ENCODE peak calls at places on chromosome 20, in ten cellular contexts. I is A673, T is transverse colon, W is RWPE1, C is uterus, X is upper lobe of right lung, Y is AG04450, A is neural progenitor cell, U is tibial artery, Z is glutamatergic neuron. V is an unnamed sample.

GRCh38 chr20:19814241-19814640 is 56.2 kb downstream of the RIN2 start:
- DNase-seq in Z (no peak), U (no peak), A (no peak), I (no peak), T (no peak), X (no peak), W (no peak), C (no peak), Y (no peak), V (no peak)

GRCh38 chr20:7571521-7572065 is 368.7 kb downstream of the HAO1 start:
- DNase-seq in Y (no peak), X (no peak), T (no peak), W (no peak), I (no peak), C (no peak), Z (no peak), U (no peak), A (no peak), V (no peak)

GRCh38 chr20:33814238-33814712 is 3.1 kb downstream of the CHMP4B start:
- DNase-seq in X (no peak), W (no peak), I (no peak), A (no peak), Z (no peak), C (no peak), Y (no peak), U (no peak), T (peak), V (no peak)

GRCh38 chr20:6588296-6588695 is 179.2 kb upstream of the BMP2 start:
- DNase-seq in Y (no peak), T (peak), I (no peak), C (no peak), U (no peak), X (no peak), A (no peak), W (no peak), Z (no peak), V (no peak)

GRCh38 chr20:43508604-43509040 is 1.1 kb downstream of the L3MBTL1 start:
- DNase-seq in Z (no peak), W (no peak), C (no peak), U (no peak), A (peak), X (no peak), I (no peak), T (no peak), Y (no peak), V (peak)

GRCh38 chr20:33524261-33524660 is 34.4 kb downstream of the CBFA2T2 start:
- DNase-seq in W (no peak), X (no peak), T (no peak), Z (no peak), C (no peak), A (no peak), Y (no peak), I (no peak), U (no peak), V (no peak)

GRCh38 chr20:63706852-63707557 is 771 bp downstream of the ARFRP1 start:
- DNase-seq in I (peak), T (peak), W (peak), C (peak), X (peak), Z (peak), A (peak), U (peak), Y (no peak), V (peak)

GRCh38 chr20:17542993-17543412 is 11.8 kb upstream of the BFSP1 start:
- DNase-seq in T (no peak), A (no peak), Y (no peak), I (no peak), C (no peak), Z (no peak), W (no peak), X (no peak), U (no peak), V (no peak)

GRCh38 chr20:31630187-31630790 is 7.4 kb upstream of the COX4I2 start:
- DNase-seq in I (no peak), Z (no peak), A (no peak), W (no peak), Y (no peak), X (no peak), T (no peak), U (no peak), C (no peak), V (no peak)

GRCh38 chr20:53815509-53815908 is 221.9 kb upstream of the ZNF217 start:
- DNase-seq in C (no peak), Y (no peak), A (no peak), I (no peak), W (no peak), T (no peak), Z (no peak), X (no peak), U (no peak), V (no peak)

GRCh38 chr20:10985536-10985935 is 311.7 kb upstream of the JAG1 start:
- DNase-seq in C (no peak), I (no peak), A (no peak), X (no peak), Z (no peak), W (peak), U (no peak), Y (no peak), T (no peak), V (no peak)

GRCh38 chr20:2385026-2385425 is 4.3 kb downstream of the TGM6 start:
- DNase-seq in I (no peak), W (no peak), U (no peak), X (no peak), Z (no peak), A (no peak), Y (no peak), T (no peak), C (no peak), V (no peak)

GRCh38 chr20:32445539-32446273 is 87.6 kb downstream of the ASXL1 start:
- DNase-seq in Y (no peak), T (peak), U (peak), I (no peak), C (no peak), Z (peak), W (no peak), X (no peak), A (no peak), V (no peak)

GRCh38 chr20:62220666-62221568 is 839 bp upstream of the HRH3 start:
- DNase-seq in Y (no peak), T (no peak), A (peak), I (no peak), X (no peak), U (no peak), W (no peak), C (no peak), Z (peak), V (no peak)

GRCh38 chr20:42565106-42565990 is 624.4 kb downstream of the PTPRT start:
- DNase-seq in W (no peak), C (no peak), I (no peak), U (no peak), T (no peak), Y (no peak), A (no peak), X (no peak), Z (peak), V (no peak)

GRCh38 chr20:2768632-2769015 is 31.8 kb downstream of the CPXM1 start:
- DNase-seq in I (no peak), A (no peak), X (no peak), C (no peak), T (no peak), U (no peak), Y (no peak), W (no peak), Z (no peak), V (no peak)

GRCh38 chr20:33158637-33159385 is 9.1 kb upstream of the BPIFA2 start:
- DNase-seq in U (no peak), X (no peak), Z (no peak), T (no peak), A (no peak), Y (no peak), C (no peak), I (no peak), W (no peak), V (no peak)

GRCh38 chr20:15834857-15835256 is 738.4 kb downstream of the KIF16B start:
- DNase-seq in A (no peak), Y (no peak), T (no peak), U (no peak), X (no peak), W (no peak), I (no peak), Z (no peak), C (no peak), V (no peak)

GRCh38 chr20:62419759-62420158 is 7.6 kb downstream of the RBBP8NL start:
- DNase-seq in Y (no peak), I (no peak), C (no peak), A (no peak), T (no peak), U (no peak), W (no peak), X (no peak), Z (no peak), V (no peak)

GRCh38 chr20:1423625-1424106 is 30.8 kb upstream of the FKBP1A start:
- DNase-seq in C (no peak), W (no peak), A (peak), I (peak), U (no peak), Z (no peak), X (no peak), T (peak), Y (no peak), V (peak)

GRCh38 chr20:24388828-24389325 is 80.6 kb upstream of the SYNDIG1 start:
- DNase-seq in I (no peak), Y (no peak), A (no peak), Z (no peak), W (no peak), U (no peak), T (no peak), X (no peak), C (no peak), V (no peak)

GRCh38 chr20:20358801-20359200 is 9.1 kb upstream of the INSM1 start:
- DNase-seq in T (no peak), W (no peak), U (no peak), C (no peak), A (no peak), Z (no peak), X (no peak), I (no peak), Y (no peak), V (no peak)

GRCh38 chr20:10761232-10761631 is 87.4 kb upstream of the JAG1 start:
- DNase-seq in Z (no peak), U (no peak), T (no peak), C (no peak), I (no peak), Y (peak), W (peak), A (no peak), X (no peak), V (no peak)

GRCh38 chr20:14609328-14610221 is 272.2 kb upstream of the FLRT3 start:
- DNase-seq in C (no peak), U (no peak), W (no peak), X (no peak), Z (no peak), I (no peak), A (no peak), T (no peak), Y (no peak), V (no peak)

GRCh38 chr20:14832630-14833029 is 495.2 kb upstream of the FLRT3 start:
- DNase-seq in T (no peak), Z (no peak), C (no peak), W (no peak), U (no peak), I (no peak), Y (no peak), X (no peak), A (no peak), V (no peak)

GRCh38 chr20:62608218-62608565 is 34.1 kb upstream of the SLCO4A1 start:
- DNase-seq in A (no peak), X (no peak), W (no peak), C (no peak), I (no peak), Z (no peak), T (no peak), U (no peak), Y (no peak), V (no peak)

GRCh38 chr20:34875657-34876160 is 703 bp upstream of the ACSS2 start:
- DNase-seq in X (no peak), C (no peak), A (no peak), Z (no peak), U (no peak), T (no peak), Y (no peak), W (no peak), I (no peak), V (no peak)
- TF ChIP-seq CTCF in X (peak), C (peak), A (peak), Z (no peak), U (no peak), T (no peak), Y (peak), W (peak), I (peak), V (no peak)

DNA sequence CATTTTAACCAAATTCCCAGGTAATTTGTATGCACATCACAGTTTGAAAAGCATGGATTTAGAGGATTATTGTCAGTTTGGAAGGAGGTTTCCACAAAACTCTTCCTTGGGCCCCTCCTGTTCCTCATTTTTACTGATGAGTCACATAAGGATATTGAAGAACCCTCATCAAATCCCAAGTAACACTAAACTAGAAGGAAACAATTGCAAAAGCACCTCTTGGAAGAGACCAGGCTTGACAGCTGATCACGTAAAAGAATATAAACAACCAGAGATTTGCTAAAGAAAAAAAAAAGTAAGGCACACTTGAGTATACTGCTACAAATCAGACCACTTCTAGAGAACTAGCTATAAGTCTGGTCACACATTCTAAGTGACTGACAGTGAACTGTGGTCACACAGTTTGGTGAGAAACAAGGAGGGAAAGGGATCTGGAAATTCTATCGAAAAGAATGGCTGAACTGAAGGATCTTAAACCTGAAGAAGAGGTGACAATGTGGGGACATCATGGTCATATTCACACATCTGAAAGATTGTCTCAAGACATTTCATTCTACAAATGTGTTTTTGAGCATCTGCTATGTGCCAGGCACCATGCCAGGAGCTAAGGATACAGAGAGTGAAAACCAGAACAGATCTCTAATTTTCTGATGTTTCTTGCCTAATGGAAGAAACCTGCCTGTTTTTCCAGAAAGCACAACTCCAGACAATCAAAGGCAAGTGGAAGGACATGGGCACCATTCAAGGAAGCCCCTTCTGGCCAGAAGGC is 24.1 kb downstream of the ZHX3 start:
- DNase-seq in U (no peak), X (no peak), W (no peak), Y (no peak), I (no peak), T (no peak), Z (no peak), A (no peak), C (no peak), V (no peak)
- TF ChIP-seq CTCF in U (no peak), X (no peak), W (no peak), Y (no peak), I (no peak), T (no peak), Z (no peak), A (no peak), C (no peak), V (no peak)

DNA sequence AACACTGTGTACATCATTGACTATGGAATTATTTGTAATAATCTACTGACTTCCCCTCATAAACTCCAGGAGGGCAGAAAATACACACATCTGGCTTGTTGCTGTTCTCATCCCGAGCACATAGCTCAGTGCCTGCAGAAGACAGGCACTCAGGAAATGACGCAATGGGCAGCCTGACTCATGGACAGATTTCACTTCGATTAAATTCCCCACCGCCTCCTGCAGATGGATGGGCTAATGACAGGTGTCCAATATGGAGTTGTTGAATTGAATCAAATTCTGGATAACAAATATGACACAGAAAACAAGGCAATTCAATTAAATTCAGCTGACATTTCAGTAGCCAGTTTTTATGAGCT is 9.1 kb downstream of the ANKRD60 start:
- DNase-seq in X (no peak), Z (no peak), C (no peak), W (peak), A (no peak), U (peak), T (no peak), I (peak), Y (no peak), V (peak)
- TF ChIP-seq CTCF in X (no peak), Z (no peak), C (no peak), W (no peak), A (no peak), U (no peak), T (no peak), I (peak), Y (no peak), V (no peak)

GRCh38 chr20:51616060-51616459 is 73.5 kb upstream of the NFATC2 start:
- DNase-seq in A (peak), Y (no peak), I (no peak), T (no peak), C (no peak), W (no peak), Z (no peak), X (no peak), U (no peak), V (no peak)
- TF ChIP-seq CTCF in A (peak), Y (no peak), I (peak), T (no peak), C (no peak), W (no peak), Z (no peak), X (no peak), U (no peak), V (peak)

V was measured in Calu3.